ENCODE peak calls at places on chromosomes 16 and 17, in eight cellular contexts. U, R, A, Z, L, N, C and K are unnamed samples.

GRCh38 chr17:49055181-49055927 is 58.2 kb downstream of the IGF2BP1 start:
- DNase-seq in L (no peak), R (no peak), C (no peak), N (no peak), U (no peak), A (no peak), Z (no peak), K (no peak)

GRCh38 chr17:17157041-17157440 is 49.1 kb downstream of the PLD6 start:
- DNase-seq in L (no peak), R (no peak), Z (no peak), N (no peak), C (no peak), A (no peak), U (no peak), K (no peak)

GRCh38 chr16:15567823-15568222 is 75.1 kb downstream of the MARF1 start:
- DNase-seq in U (no peak), N (no peak), L (no peak), Z (no peak), R (no peak), C (no peak), A (no peak), K (no peak)

GRCh38 chr16:64539811-64540210 is 582.1 kb downstream of the CDH11 start:
- DNase-seq in C (no peak), U (no peak), A (no peak), Z (no peak), L (no peak), R (no peak), N (no peak), K (no peak)

GRCh38 chr17:40355123-40355803 is 9.3 kb downstream of the GJD3 start:
- DNase-seq in Z (no peak), A (peak), U (no peak), N (peak), R (peak), L (peak), C (no peak), K (peak)

GRCh38 chr17:15311996-15312395 is 29.4 kb downstream of the TEKT3 start:
- DNase-seq in C (peak), R (no peak), A (no peak), N (no peak), Z (no peak), U (no peak), L (no peak), K (no peak)

GRCh38 chr16:3187798-3188674 is at the start of gene OR1F1:
- DNase-seq in N (no peak), A (peak), L (peak), R (peak), Z (no peak), C (no peak), U (no peak), K (no peak)

GRCh38 chr17:44960654-44961053 is 7.4 kb downstream of the C1QL1 start:
- DNase-seq in A (no peak), N (no peak), C (no peak), Z (no peak), L (no peak), U (no peak), R (no peak), K (peak)

GRCh38 chr17:34178047-34178446 is 77.0 kb upstream of the CCL2 start:
- DNase-seq in L (no peak), Z (no peak), U (no peak), N (no peak), A (no peak), C (no peak), R (no peak), K (no peak)

GRCh38 chr16:57834936-57835335 is 32.6 kb upstream of the KIFC3 start:
- DNase-seq in A (no peak), U (no peak), L (no peak), R (no peak), C (no peak), N (no peak), Z (no peak), K (no peak)

GRCh38 chr17:82238562-82239201 is 9.8 kb downstream of the SLC16A3 start:
- DNase-seq in U (no peak), L (peak), C (no peak), A (no peak), N (peak), Z (peak), R (peak), K (peak)

GRCh38 chr17:27081002-27081638 is 212.8 kb upstream of the WSB1 start:
- DNase-seq in L (no peak), U (no peak), R (no peak), N (no peak), Z (no peak), C (no peak), A (no peak), K (no peak)